ENCODE peak calls at places on chromosomes 6 and 20, in four cellular contexts. F is choroid plexus epithelial cell, Z is kidney, Q is A673. C is an unnamed sample.

GRCh38 chr20:31845300-31845863 is at the start of gene FOXS1:
- DNase-seq in F (no peak), Z (peak; percentile 85), Q (no peak), C (no peak)

GRCh38 chr6:116556065-116556464 is 2.5 kb downstream of the CALHM4 start:
- DNase-seq in F (peak; percentile 46), Z (no peak), Q (no peak), C (no peak)

GRCh38 chr6:99019341-99019740 is 71.6 kb upstream of the FBXL4 start:
- DNase-seq in F (no peak), Z (no peak), Q (no peak), C (no peak)

GRCh38 chr20:32468860-32469259 is 110.7 kb downstream of the ASXL1 start:
- DNase-seq in F (no peak), Z (peak; percentile 51), Q (no peak), C (no peak)

GRCh38 chr6:158808918-158809678 is 10.1 kb downstream of the EZR start:
- DNase-seq in F (no peak), Z (no peak), Q (no peak), C (peak; percentile 39)

GRCh38 chr6:48078092-48078491 is 32.9 kb downstream of the PTCHD4 start:
- DNase-seq in F (no peak), Z (no peak), Q (no peak), C (no peak)

GRCh38 chr6:29965873-29966601 is 23.7 kb downstream of the HLA-A start:
- DNase-seq in F (peak; percentile 48), Z (peak; percentile 92), Q (peak; percentile 85), C (no peak)

GRCh38 chr20:23257106-23257761 is 93.4 kb upstream of the NXT1 start:
- DNase-seq in F (peak; percentile 53), Z (no peak), Q (no peak), C (no peak)

GRCh38 chr6:111423960-111424846 is 58.8 kb downstream of the REV3L start:
- DNase-seq in F (peak; percentile 50), Z (no peak), Q (peak; percentile 33), C (no peak)

GRCh38 chr6:119355157-119355556 is 5.6 kb upstream of the MAN1A1 start:
- DNase-seq in F (no peak), Z (no peak), Q (no peak), C (no peak)

GRCh38 chr20:58587467-58587866 is 63.6 kb upstream of the STX16 start:
- DNase-seq in F (no peak), Z (no peak), Q (no peak), C (no peak)

GRCh38 chr6:83804886-83805285 is 48.3 kb upstream of the RIPPLY2 start:
- DNase-seq in F (no peak), Z (no peak), Q (no peak), C (no peak)

GRCh38 chr20:29325304-29325640 is 1932.2 kb upstream of the DEFB115 start:
- DNase-seq in F (no peak), Z (no peak), Q (no peak), C (no peak)

GRCh38 chr6:48080227-48081009 is 30.6 kb downstream of the PTCHD4 start:
- DNase-seq in F (peak; percentile 25), Z (no peak), Q (peak; percentile 81), C (no peak)

GRCh38 chr20:2806351-2806701 is 5.9 kb upstream of the CPXM1 start:
- DNase-seq in F (no peak), Z (no peak), Q (no peak), C (no peak)

GRCh38 chr6:112956696-112957525 is 609.8 kb downstream of the RFPL4B start:
- DNase-seq in F (peak; percentile 94), Z (no peak), Q (peak; percentile 66), C (no peak)

GRCh38 chr6:158064725-158065251 is 83.1 kb downstream of the SYNJ2 start:
- DNase-seq in F (no peak), Z (peak; percentile 61), Q (no peak), C (no peak)

GRCh38 chr6:155693573-155694428 is 238.2 kb upstream of the NOX3 start:
- DNase-seq in F (no peak), Z (no peak), Q (no peak), C (no peak)

GRCh38 chr6:28585335-28585734 is 59.7 kb downstream of the GPX5 start:
- DNase-seq in F (peak; percentile 79), Z (no peak), Q (no peak), C (no peak)

GRCh38 chr20:51493346-51493791 is 49.1 kb downstream of the NFATC2 start:
- DNase-seq in F (no peak), Z (no peak), Q (peak; percentile 71), C (no peak)

GRCh38 chr6:14571001-14571400 is 453.4 kb downstream of the CD83 start:
- DNase-seq in F (no peak), Z (no peak), Q (no peak), C (no peak)

GRCh38 chr20:37945034-37945660 is 42.2 kb downstream of the VSTM2L start:
- DNase-seq in F (no peak), Z (no peak), Q (no peak), C (no peak)

DNA sequence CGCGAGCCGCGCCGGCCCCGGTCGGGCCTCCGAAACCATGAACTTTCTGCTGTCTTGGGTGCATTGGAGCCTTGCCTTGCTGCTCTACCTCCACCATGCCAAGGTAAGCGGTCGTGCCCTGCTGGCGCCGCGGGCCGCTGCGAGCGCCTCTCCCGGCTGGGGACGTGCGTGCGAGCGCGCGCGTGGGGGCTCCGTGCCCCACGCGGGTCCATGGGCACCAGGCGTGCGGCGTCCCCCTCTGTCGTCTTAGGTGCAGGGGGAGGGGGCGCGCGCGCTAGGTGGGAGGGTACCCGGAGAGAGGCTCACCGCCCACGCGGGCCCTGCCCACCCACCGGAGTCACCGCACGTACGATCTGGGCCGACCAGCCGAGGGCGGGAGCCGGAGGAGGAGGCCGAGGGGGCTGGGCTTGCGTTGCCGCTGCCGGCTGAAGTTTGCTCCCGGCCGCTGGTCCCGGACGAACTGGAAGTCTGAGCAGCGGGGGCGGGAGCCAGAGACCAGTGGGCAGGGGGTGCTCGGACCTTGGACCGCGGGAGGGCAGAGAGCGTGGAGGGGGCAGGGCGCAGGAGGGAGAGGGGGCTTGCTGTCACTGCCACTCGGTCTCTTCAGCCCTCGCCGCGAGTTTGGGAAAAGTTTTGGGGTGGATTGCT is 1.3 kb downstream of the VEGFA start:
- DNase-seq in F (peak; percentile 59), Z (peak; percentile 94), Q (peak; percentile 72), C (peak; percentile 69)
- TF ChIP-seq CTCF in F (no peak), Z (no peak), Q (no peak), C (no peak)

GRCh38 chr20:258963-259362 is 1.4 kb downstream of the DEFB132 start:
- DNase-seq in F (peak; percentile 50), Z (no peak), Q (no peak), C (no peak)
- TF ChIP-seq CTCF in F (peak; percentile 54), Z (no peak), Q (peak; percentile 24), C (peak; percentile 10)

GRCh38 chr6:154448448-154449096 is 61.9 kb downstream of the CNKSR3 start:
- DNase-seq in F (peak; percentile 88), Z (no peak), Q (peak; percentile 38), C (no peak)
- TF ChIP-seq CTCF in F (peak; percentile 22), Z (no peak), Q (no peak), C (no peak)

DNA sequence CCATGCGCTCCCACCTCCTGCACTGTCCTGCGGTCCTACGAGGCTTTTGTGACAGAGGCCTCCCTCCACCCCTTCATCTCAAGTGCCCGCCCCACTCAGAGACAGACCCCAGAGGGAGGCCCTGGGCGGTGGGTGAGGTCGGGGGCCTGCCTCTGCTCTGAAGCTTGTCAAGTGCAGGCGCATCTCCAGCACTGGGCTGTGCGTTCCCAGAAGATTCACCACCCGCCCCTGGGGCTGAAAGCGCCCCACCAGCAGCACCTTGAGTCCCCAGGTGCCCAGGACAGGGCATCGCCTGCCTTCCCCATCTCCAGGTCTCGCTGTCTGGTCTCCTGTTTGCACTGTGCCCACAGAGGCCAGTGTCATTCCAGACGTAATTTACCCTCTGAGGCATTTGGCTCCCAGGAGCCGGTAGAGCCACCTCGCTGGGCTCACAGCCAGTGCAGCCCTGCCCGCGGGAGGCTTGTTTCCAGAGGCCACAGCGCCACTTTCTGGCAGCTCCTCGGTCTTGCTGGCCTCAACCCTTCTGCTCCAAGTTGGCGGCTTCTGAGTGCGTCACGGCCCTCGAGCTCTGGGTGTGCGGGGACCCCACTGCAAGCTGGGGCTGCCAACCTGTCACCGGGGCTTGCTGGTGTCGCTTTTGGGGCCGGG is 191.1 kb downstream of the TAF4 start:
- DNase-seq in F (peak; percentile 45), Z (no peak), Q (peak; percentile 45), C (no peak)
- TF ChIP-seq CTCF in F (peak; percentile 47), Z (no peak), Q (peak; percentile 54), C (no peak)